ENCODE peak calls at places on chromosomes 16 and 17, in seven cellular contexts. T is Peyer's patch, S is MM.1S, K is ascending aorta, P is activated B cell treated with CpG ODN at 0.5 μM for 24 hours, X is lower leg skin, U is AG10803. D is an unnamed sample.

GRCh38 chr17:64281962-64282752 is 19.1 kb upstream of the TEX2 start:
- DNase-seq in T (peak), S (peak), K (no peak), P (no peak), X (no peak), U (peak), D (peak)

GRCh38 chr17:63476857-63477470 is at the start of gene ACE:
- DNase-seq in T (no peak), S (peak), K (no peak), P (peak), X (no peak), U (no peak), D (peak)

GRCh38 chr16:74275031-74275636 is 21.5 kb upstream of the PSMD7 start:
- DNase-seq in T (no peak), S (peak), K (no peak), P (no peak), X (no peak), U (peak), D (no peak)

GRCh38 chr16:79415983-79416641 is 184.4 kb downstream of the MAF start:
- DNase-seq in T (no peak), S (no peak), K (no peak), P (no peak), X (no peak), U (no peak), D (peak)

GRCh38 chr17:65013613-65014391 is 42.7 kb downstream of the GNA13 start:
- DNase-seq in T (no peak), S (no peak), K (no peak), P (no peak), X (no peak), U (peak), D (peak)

GRCh38 chr16:1221628-1222552 is 3.2 kb downstream of the TPSG1 start:
- DNase-seq in T (no peak), S (no peak), K (no peak), P (no peak), X (no peak), U (no peak), D (no peak)

GRCh38 chr17:78034429-78035091 is 76.1 kb downstream of the TNRC6C start:
- DNase-seq in T (no peak), S (no peak), K (no peak), P (no peak), X (no peak), U (peak), D (no peak)

GRCh38 chr17:83079766-83080616 is 582 bp downstream of the METRNL start:
- DNase-seq in T (no peak), S (no peak), K (no peak), P (peak), X (no peak), U (no peak), D (no peak)

GRCh38 chr16:21184834-21185233 is 26.4 kb downstream of the LDAF1 start:
- DNase-seq in T (no peak), S (no peak), K (no peak), P (no peak), X (no peak), U (no peak), D (peak)

GRCh38 chr17:64626827-64627226 is 35.3 kb downstream of the SMURF2 start:
- DNase-seq in T (no peak), S (no peak), K (no peak), P (no peak), X (no peak), U (no peak), D (no peak)

GRCh38 chr16:66746682-66747081 is 4.7 kb downstream of the DYNC1LI2 start:
- DNase-seq in T (no peak), S (peak), K (no peak), P (no peak), X (no peak), U (peak), D (peak)

GRCh38 chr17:49508061-49508865 is 13.2 kb downstream of the NGFR start:
- DNase-seq in T (no peak), S (no peak), K (no peak), P (no peak), X (no peak), U (peak), D (no peak)

GRCh38 chr17:58710948-58711552 is 18.6 kb downstream of the RAD51C start:
- DNase-seq in T (peak), S (peak), K (no peak), P (no peak), X (no peak), U (peak), D (peak)

GRCh38 chr16:27549607-27549856 is 181 bp downstream of the GTF3C1 start:
- DNase-seq in T (no peak), S (no peak), K (no peak), P (no peak), X (no peak), U (no peak), D (no peak)

GRCh38 chr17:12918132-12918531 is 99.7 kb downstream of the ELAC2 start:
- DNase-seq in T (no peak), S (no peak), K (no peak), P (no peak), X (no peak), U (no peak), D (no peak)

GRCh38 chr17:45451131-45451530 is 18.5 kb upstream of the ARHGAP27 start:
- DNase-seq in T (no peak), S (peak), K (no peak), P (no peak), X (no peak), U (no peak), D (no peak)

GRCh38 chr17:56300191-56300590 is 146.9 kb downstream of the ANKFN1 start:
- DNase-seq in T (no peak), S (no peak), K (no peak), P (no peak), X (no peak), U (no peak), D (no peak)

GRCh38 chr17:1043601-1044251 is 46.8 kb downstream of the TIMM22 start:
- DNase-seq in T (no peak), S (no peak), K (no peak), P (no peak), X (no peak), U (no peak), D (no peak)

GRCh38 chr16:75235721-75236193 is 15.7 kb downstream of the BCAR1 start:
- DNase-seq in T (no peak), S (no peak), K (no peak), P (no peak), X (no peak), U (no peak), D (no peak)

GRCh38 chr16:12747261-12747660 is 56.4 kb downstream of the CPPED1 start:
- DNase-seq in T (no peak), S (no peak), K (no peak), P (no peak), X (no peak), U (no peak), D (no peak)

GRCh38 chr17:78381601-78382168 is 3.2 kb downstream of the PGS1 start:
- DNase-seq in T (no peak), S (no peak), K (no peak), P (no peak), X (no peak), U (peak), D (peak)

GRCh38 chr17:63956296-63956920 is 16.3 kb downstream of the SCN4A start:
- DNase-seq in T (no peak), S (no peak), K (no peak), P (no peak), X (no peak), U (peak), D (no peak)

GRCh38 chr17:19744922-19745757 is 3.0 kb downstream of the ALDH3A1 start:
- DNase-seq in T (peak), S (peak), K (peak), P (peak), X (peak), U (peak), D (peak)

GRCh38 chr17:73546770-73547345 is 97.4 kb downstream of the SDK2 start:
- DNase-seq in T (peak), S (peak), K (no peak), P (peak), X (no peak), U (peak), D (peak)

GRCh38 chr16:15404792-15405191 is 9.2 kb downstream of the MPV17L start:
- DNase-seq in T (no peak), S (peak), K (no peak), P (no peak), X (peak), U (no peak), D (no peak)

GRCh38 chr17:71033336-71033735 is 864.0 kb downstream of the KCNJ2 start:
- DNase-seq in T (no peak), S (no peak), K (no peak), P (no peak), X (no peak), U (no peak), D (no peak)

GRCh38 chr16:12901597-12902436 is at the start of gene SHISA9:
- DNase-seq in T (no peak), S (no peak), K (no peak), P (no peak), X (no peak), U (peak), D (no peak)

GRCh38 chr16:50533317-50533716 is 14.9 kb upstream of the NKD1 start:
- DNase-seq in T (no peak), S (no peak), K (no peak), P (no peak), X (peak), U (no peak), D (no peak)

GRCh38 chr17:30372755-30373154 is 6.0 kb upstream of the CPD start:
- DNase-seq in T (no peak), S (no peak), K (no peak), P (no peak), X (no peak), U (peak), D (peak)

GRCh38 chr17:9729034-9729650 is 62.2 kb downstream of the DHRS7C start:
- DNase-seq in T (no peak), S (peak), K (no peak), P (no peak), X (no peak), U (peak), D (peak)

GRCh38 chr16:25464058-25464457 is 206.4 kb upstream of the ZKSCAN2 start:
- DNase-seq in T (no peak), S (no peak), K (no peak), P (no peak), X (no peak), U (no peak), D (no peak)

GRCh38 chr17:70060415-70060814 is 14.6 kb upstream of the KCNJ16 start:
- DNase-seq in T (no peak), S (no peak), K (no peak), P (no peak), X (no peak), U (peak), D (no peak)

GRCh38 chr17:37701424-37702020 is 43.3 kb downstream of the HNF1B start:
- DNase-seq in T (peak), S (peak), K (no peak), P (peak), X (no peak), U (no peak), D (peak)
- TF ChIP-seq CTCF in T (no peak), S (peak), K (no peak), P (peak), X (no peak), U (peak), D (peak)

DNA sequence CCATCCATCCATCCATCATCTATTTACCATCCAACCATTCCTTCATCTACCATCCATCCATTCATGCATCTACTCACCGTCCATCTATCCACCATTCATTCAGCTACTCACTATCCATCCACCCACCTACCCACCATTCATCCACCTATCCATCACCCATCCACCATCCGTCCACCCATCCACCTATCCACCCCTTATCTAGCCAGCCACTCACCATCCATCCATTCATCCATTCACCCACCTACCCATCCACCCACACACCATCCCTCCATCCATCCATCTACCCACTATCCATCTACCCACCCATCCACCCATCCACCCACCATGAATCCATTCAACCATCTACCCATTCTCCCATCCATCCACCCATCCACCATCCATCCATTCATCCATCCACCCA is 26.6 kb downstream of the BCO1 start:
- DNase-seq in T (no peak), S (no peak), K (no peak), P (no peak), X (no peak), U (no peak), D (no peak)
- TF ChIP-seq CTCF in T (no peak), S (no peak), K (no peak), P (no peak), X (no peak), U (no peak), D (no peak)

DNA sequence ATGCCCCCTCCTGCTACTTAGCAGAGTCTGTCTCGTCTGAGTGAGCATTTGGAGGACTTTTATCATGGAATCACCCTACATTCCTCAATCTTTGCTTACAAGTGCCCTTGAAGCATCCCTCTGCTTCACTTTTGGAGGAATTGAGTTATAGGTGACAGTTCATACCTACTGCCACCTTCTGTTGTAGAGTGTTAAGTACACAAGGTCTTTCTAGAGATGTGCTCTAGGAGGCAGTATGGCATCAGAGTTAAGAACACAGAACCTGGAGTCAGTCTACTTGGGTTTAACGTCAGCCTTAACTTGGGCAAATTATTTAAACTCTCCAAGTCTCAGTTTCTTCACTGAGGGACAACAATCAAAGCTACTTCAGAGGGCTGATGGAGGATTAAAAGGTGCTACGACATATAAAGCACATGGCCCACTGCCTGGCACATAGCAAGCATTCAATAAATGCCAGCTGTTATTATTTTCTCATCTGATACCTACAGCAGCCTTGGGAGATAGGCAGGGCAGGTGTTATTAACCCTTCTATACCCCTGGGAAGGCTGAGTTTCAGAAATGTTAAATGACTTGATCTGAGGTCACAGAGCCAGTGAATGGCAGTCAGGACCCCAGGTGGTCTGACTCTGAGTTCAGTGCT is 62.2 kb downstream of the UTP18 start:
- DNase-seq in T (no peak), S (peak), K (no peak), P (no peak), X (no peak), U (peak), D (no peak)
- TF ChIP-seq CTCF in T (no peak), S (peak), K (no peak), P (no peak), X (no peak), U (peak), D (peak)

GRCh38 chr17:81553018-81553615 is 964 bp upstream of the FAAP100 start:
- DNase-seq in T (peak), S (peak), K (peak), P (no peak), X (peak), U (peak), D (peak)
- TF ChIP-seq CTCF in T (no peak), S (peak), K (no peak), P (no peak), X (no peak), U (no peak), D (no peak)

GRCh38 chr17:3532106-3532858 is 25.3 kb downstream of the TRPV3 start:
- DNase-seq in T (no peak), S (no peak), K (no peak), P (no peak), X (no peak), U (no peak), D (no peak)

GRCh38 chr17:3533752-3534151 is 23.9 kb downstream of the TRPV3 start:
- DNase-seq in T (no peak), S (no peak), K (no peak), P (no peak), X (no peak), U (no peak), D (no peak)

GRCh38 chr17:3532859-3533142 is 24.8 kb downstream of the TRPV3 start:
- DNase-seq in T (no peak), S (no peak), K (no peak), P (no peak), X (no peak), U (no peak), D (no peak)

GRCh38 chr17:3529817-3530741 is 27.5 kb downstream of the TRPV3 start:
- DNase-seq in T (no peak), S (no peak), K (no peak), P (no peak), X (no peak), U (peak), D (no peak)

DNA sequence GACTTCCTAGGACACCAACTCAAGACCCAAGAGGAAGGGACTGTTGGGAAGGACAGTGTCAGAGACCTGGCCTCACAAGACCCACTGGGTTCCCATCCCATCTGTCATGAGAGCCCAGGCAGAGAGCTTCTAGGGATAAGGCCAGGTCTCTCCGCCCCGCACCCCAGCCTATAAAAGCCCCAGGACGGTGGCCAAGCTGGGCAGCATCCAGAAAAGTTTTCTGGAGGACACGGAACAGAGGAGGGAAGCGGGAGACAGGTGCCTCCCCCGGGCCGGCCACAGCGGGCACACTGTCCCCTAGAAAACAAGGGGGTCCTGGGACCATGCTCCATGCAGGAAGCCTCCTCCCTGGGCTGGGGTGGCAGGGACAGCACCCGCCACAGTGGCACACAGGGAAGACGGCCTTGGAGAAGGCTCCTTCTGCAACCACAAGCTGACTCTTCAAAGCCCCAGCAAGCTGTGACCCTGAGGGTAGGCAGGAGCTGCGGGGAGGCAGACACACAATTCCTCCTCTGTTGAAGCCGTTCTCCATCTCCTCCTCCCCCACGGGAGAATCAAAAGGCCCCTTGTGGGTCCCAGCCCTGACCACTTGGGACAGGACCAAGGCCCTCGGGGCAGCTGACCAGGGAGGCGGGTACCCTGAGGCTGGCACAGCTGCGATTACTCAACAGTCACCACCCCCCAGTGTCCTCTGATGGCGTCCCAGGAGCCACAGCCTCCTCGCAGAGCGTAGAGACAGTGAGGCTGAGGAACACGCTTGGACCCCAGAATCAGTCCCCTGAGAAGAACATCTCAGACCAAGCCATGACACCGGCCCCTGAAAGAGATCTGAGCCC is 26.1 kb downstream of the TRPV3 start:
- DNase-seq in T (no peak), S (no peak), K (no peak), P (no peak), X (no peak), U (no peak), D (no peak)
- TF ChIP-seq CTCF in T (no peak), S (no peak), K (no peak), P (no peak), X (no peak), U (no peak), D (no peak)

GRCh38 chr17:81254955-81255717 is 16.0 kb downstream of the NDUFAF8 start:
- DNase-seq in T (no peak), S (no peak), K (no peak), P (no peak), X (peak), U (peak), D (no peak)
- TF ChIP-seq CTCF in T (peak), S (no peak), K (peak), P (no peak), X (no peak), U (peak), D (no peak)

DNA sequence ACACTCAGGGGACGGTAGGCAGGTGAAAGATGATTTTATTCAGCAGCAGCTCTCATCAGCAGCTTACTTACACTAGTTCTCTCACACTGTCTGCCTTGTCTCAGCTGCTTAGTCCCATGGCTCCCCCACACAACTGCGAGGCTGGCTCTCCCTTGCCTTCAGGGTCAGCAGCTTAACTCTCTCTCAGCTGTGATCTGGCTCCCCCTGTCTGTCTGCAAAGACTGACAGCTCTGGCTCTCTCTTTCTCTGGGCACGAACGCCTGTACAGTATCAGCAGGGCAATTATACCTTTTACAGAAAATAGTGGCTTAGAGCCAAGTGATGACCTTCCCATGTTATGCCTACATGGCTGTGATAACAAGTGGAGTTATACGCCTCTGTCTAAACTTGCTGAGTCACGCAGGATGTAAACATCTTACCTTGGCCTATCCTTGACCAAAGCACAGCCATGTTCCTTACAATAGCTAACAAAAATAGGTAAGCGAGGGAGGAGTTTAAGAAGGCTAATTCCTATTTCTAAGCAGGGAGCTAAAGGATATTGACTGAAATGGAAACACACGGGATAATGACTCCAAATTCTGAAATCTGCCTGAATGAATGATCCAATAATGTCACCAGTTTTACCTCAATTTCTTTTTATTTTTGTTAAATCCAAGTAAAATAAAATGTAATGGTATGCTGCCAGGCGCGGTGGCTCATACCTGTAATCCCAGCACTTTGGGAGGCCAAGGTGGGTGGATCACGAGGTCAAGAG is 1.1 kb upstream of the NDUFAB1 start:
- DNase-seq in T (peak), S (peak), K (no peak), P (peak), X (no peak), U (no peak), D (peak)
- TF ChIP-seq CTCF in T (peak), S (peak), K (no peak), P (no peak), X (peak), U (no peak), D (no peak)